ENCODE peak calls at places on chromosomes 7 and 10, in six cellular contexts. One of them, this sample, is unnamed.
A peak's percentile ranks its signal among the peaks of the same experiment; 100 is the strongest.

GRCh38 chr10:58755688-58756087 is 243.0 kb downstream of the BICC1 start:
- DNase-seq in K562: no peak
- DNase-seq in thoracic aorta: no peak
- DNase-seq in HCT116: no peak
- DNase-seq in A549: peak; percentile 62
- DNase-seq in AG09309: peak; percentile 64
- DNase-seq in this sample: peak; percentile 74

GRCh38 chr7:94169682-94170081 is 165.5 kb upstream of the BET1 start:
- DNase-seq in K562: no peak
- DNase-seq in thoracic aorta: no peak
- DNase-seq in HCT116: no peak
- DNase-seq in A549: no peak
- DNase-seq in AG09309: no peak
- DNase-seq in this sample: no peak

GRCh38 chr10:93160829-93161228 is 87.1 kb downstream of the CYP26A1 start:
- DNase-seq in K562: no peak
- DNase-seq in thoracic aorta: peak; percentile 8
- DNase-seq in HCT116: no peak
- DNase-seq in A549: no peak
- DNase-seq in AG09309: peak; percentile 86
- DNase-seq in this sample: no peak

GRCh38 chr10:9243861-9244515 is 1189.5 kb downstream of the GATA3 start:
- DNase-seq in K562: no peak
- DNase-seq in thoracic aorta: no peak
- DNase-seq in HCT116: no peak
- DNase-seq in A549: no peak
- DNase-seq in AG09309: no peak
- DNase-seq in this sample: no peak

GRCh38 chr10:103549349-103549685 is 55.8 kb downstream of the NEURL1 start:
- DNase-seq in K562: no peak
- DNase-seq in thoracic aorta: no peak
- DNase-seq in HCT116: no peak
- DNase-seq in A549: no peak
- DNase-seq in AG09309: no peak
- DNase-seq in this sample: no peak

GRCh38 chr7:133513608-133514007 is 260.7 kb downstream of the EXOC4 start:
- DNase-seq in K562: no peak
- DNase-seq in thoracic aorta: no peak
- DNase-seq in HCT116: no peak
- DNase-seq in A549: peak; percentile 16
- DNase-seq in AG09309: peak; percentile 10
- DNase-seq in this sample: no peak

GRCh38 chr7:82677493-82677892 is 233.9 kb upstream of the CACNA2D1 start:
- DNase-seq in K562: no peak
- DNase-seq in thoracic aorta: no peak
- DNase-seq in HCT116: no peak
- DNase-seq in A549: no peak
- DNase-seq in AG09309: no peak
- DNase-seq in this sample: no peak

GRCh38 chr7:123658023-123658422 is 2.4 kb downstream of the LMOD2 start:
- DNase-seq in K562: no peak
- DNase-seq in thoracic aorta: no peak
- DNase-seq in HCT116: no peak
- DNase-seq in A549: no peak
- DNase-seq in AG09309: no peak
- DNase-seq in this sample: no peak

GRCh38 chr7:12637819-12638592 is 49.4 kb upstream of the ARL4A start:
- DNase-seq in K562: no peak
- DNase-seq in thoracic aorta: no peak
- DNase-seq in HCT116: no peak
- DNase-seq in A549: no peak
- DNase-seq in AG09309: no peak
- DNase-seq in this sample: no peak

GRCh38 chr7:39413866-39414668 is 152.1 kb upstream of the YAE1 start:
- DNase-seq in K562: peak; percentile 25
- DNase-seq in thoracic aorta: no peak
- DNase-seq in HCT116: peak; percentile 26
- DNase-seq in A549: peak; percentile 49
- DNase-seq in AG09309: no peak
- DNase-seq in this sample: no peak

GRCh38 chr10:69861251-69862240 is 59.8 kb downstream of the COL13A1 start:
- DNase-seq in K562: no peak
- DNase-seq in thoracic aorta: no peak
- DNase-seq in HCT116: peak; percentile 94
- DNase-seq in A549: peak; percentile 59
- DNase-seq in AG09309: peak; percentile 73
- DNase-seq in this sample: peak; percentile 73

GRCh38 chr7:42543953-42544352 is 306.9 kb upstream of the GLI3 start:
- DNase-seq in K562: no peak
- DNase-seq in thoracic aorta: no peak
- DNase-seq in HCT116: no peak
- DNase-seq in A549: no peak
- DNase-seq in AG09309: no peak
- DNase-seq in this sample: no peak

GRCh38 chr7:74430961-74431466 is 22.7 kb upstream of the GTF2IRD1 start:
- DNase-seq in K562: no peak
- DNase-seq in thoracic aorta: no peak
- DNase-seq in HCT116: no peak
- DNase-seq in A549: no peak
- DNase-seq in AG09309: no peak
- DNase-seq in this sample: no peak

GRCh38 chr7:112080441-112080840 is 125.8 kb downstream of the DOCK4 start:
- DNase-seq in K562: no peak
- DNase-seq in thoracic aorta: no peak
- DNase-seq in HCT116: no peak
- DNase-seq in A549: peak; percentile 94
- DNase-seq in AG09309: peak; percentile 66
- DNase-seq in this sample: peak; percentile 97

DNA sequence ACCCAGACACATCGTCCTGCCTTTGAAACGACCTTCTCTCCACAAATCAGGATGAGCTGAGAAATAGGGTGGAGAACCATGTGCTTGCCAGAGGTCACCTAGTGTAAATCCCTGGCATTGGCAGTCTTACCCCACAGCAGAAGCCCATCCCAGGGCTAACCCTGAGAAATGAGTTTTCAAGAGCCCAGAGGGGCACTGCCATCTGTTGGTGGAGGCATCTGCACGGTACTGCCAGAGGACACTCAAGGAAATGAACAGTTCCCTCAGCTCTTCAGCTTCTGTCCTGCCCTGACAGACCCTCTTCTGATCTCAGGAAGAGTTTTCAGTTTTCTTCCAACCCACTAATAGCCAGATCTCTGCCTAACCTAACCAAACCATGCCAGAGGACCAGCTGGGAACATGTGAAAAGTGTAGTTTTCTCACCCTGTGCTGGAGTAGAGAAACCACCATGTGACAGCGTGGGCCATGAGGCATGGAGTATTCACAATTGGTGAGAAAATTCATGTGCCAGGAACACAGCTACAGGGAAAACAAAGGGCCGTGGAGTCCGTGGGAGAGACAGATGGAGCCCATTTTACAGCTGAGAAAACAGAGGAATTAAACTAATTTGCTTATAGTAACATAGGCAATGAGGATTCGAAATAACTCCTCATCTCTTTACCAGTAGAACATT is 37.7 kb upstream of the ITPRID1 start:
- DNase-seq in K562: no peak
- DNase-seq in thoracic aorta: no peak
- DNase-seq in HCT116: no peak
- DNase-seq in A549: peak; percentile 42
- DNase-seq in AG09309: no peak
- DNase-seq in this sample: no peak
- TF ChIP-seq CTCF in K562: no peak
- TF ChIP-seq CTCF in thoracic aorta: no peak
- TF ChIP-seq CTCF in HCT116: peak; percentile 31
- TF ChIP-seq CTCF in A549: peak; percentile 39
- TF ChIP-seq CTCF in AG09309: no peak
- TF ChIP-seq CTCF in this sample: peak; percentile 27

DNA sequence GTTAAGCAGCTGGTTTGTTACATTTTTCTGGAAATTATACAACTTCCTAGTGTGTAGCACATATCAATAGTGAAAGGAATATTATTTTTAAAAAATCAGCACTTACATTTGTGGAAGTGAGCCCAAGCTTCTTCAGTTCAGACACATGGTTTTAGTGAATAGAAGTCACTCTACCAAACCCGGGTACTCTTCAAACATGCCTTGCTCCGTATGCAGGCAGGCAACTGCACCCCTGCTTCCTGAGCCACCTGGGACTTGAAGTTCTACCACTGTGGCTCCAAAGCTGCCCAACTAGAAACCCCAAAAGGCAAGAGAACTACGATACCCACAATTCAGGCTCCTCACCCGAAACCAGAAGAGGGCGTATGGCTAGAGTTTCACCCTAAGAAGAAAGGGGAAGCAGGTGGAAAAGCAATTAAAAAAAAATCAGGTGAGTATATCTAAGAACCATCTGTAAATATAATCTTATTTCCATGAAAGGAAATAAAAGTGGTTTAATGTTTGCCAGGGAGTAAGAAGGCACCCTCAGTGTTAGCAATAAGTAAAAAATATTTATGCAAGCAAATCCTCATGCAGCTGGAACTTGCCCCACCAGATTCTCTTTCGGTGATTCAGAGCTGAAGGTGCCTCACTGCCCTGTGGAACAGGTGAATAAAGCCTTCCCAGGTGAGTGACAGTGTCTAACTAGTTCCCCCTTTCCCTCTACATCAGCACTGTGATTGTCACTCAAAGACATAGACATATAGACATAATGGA is at the start of gene MACC1:
- DNase-seq in K562: peak; percentile 60
- DNase-seq in thoracic aorta: no peak
- DNase-seq in HCT116: peak; percentile 93
- DNase-seq in A549: no peak
- DNase-seq in AG09309: no peak
- DNase-seq in this sample: no peak
- H3K4me3 ChIP-seq in K562: peak within 1 kb of the TSS; percentile 41
- H3K4me3 ChIP-seq in thoracic aorta: no peak within 1 kb of the TSS
- H3K4me3 ChIP-seq in HCT116: peak within 1 kb of the TSS; percentile 49
- H3K4me3 ChIP-seq in A549: no peak within 1 kb of the TSS
- H3K4me3 ChIP-seq in AG09309: no peak within 1 kb of the TSS
- H3K4me3 ChIP-seq in this sample: peak within 1 kb of the TSS; percentile 33

GRCh38 chr10:118775478-118775877 is 20.7 kb upstream of the CACUL1 start:
- DNase-seq in K562: no peak
- DNase-seq in thoracic aorta: no peak
- DNase-seq in HCT116: no peak
- DNase-seq in A549: no peak
- DNase-seq in AG09309: no peak
- DNase-seq in this sample: no peak
- TF ChIP-seq CTCF in K562: no peak
- TF ChIP-seq CTCF in thoracic aorta: no peak
- TF ChIP-seq CTCF in HCT116: peak; percentile 33
- TF ChIP-seq CTCF in A549: no peak
- TF ChIP-seq CTCF in AG09309: no peak
- TF ChIP-seq CTCF in this sample: peak; percentile 35

DNA sequence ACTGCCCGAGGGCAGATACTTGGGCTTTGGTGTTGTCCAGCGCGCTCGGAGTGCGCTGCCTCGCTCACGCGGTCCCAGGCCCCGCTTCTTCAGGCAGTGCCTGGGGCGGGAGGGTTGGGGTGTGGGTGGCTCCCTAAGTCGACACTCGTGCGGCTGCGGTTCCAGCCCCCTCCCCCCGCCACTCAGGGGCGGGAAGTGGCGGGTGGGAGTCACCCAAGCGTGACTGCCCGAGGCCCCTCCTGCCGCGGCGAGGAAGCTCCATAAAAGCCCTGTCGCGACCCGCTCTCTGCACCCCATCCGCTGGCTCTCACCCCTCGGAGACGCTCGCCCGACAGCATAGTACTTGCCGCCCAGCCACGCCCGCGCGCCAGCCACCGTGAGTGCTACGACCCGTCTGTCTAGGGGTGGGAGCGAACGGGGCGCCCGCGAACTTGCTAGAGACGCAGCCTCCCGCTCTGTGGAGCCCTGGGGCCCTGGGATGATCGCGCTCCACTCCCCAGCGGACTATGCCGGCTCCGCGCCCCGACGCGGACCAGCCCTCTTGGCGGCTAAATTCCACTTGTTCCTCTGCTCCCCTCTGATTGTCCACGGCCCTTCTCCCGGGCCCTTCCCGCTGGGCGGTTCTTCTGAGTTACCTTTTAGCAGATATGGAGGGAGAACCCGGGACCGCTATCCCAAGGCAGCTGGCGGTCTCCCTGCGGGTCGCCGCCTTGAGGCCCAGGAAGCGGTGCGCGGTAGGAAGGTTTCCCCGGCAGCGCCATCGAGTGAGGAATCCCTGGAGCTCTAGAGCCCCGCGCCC is at the start of gene NPY:
- DNase-seq in K562: no peak
- DNase-seq in thoracic aorta: no peak
- DNase-seq in HCT116: no peak
- DNase-seq in A549: no peak
- DNase-seq in AG09309: no peak
- DNase-seq in this sample: no peak
- H3K4me3 ChIP-seq in K562: no peak within 1 kb of the TSS
- H3K4me3 ChIP-seq in thoracic aorta: peak within 1 kb of the TSS; percentile 47
- H3K4me3 ChIP-seq in HCT116: no peak within 1 kb of the TSS
- H3K4me3 ChIP-seq in A549: peak within 1 kb of the TSS; percentile 38
- H3K4me3 ChIP-seq in AG09309: no peak within 1 kb of the TSS
- H3K4me3 ChIP-seq in this sample: no peak within 1 kb of the TSS

GRCh38 chr10:34826221-34826620 is 11.1 kb upstream of the PARD3 start:
- DNase-seq in K562: no peak
- DNase-seq in thoracic aorta: no peak
- DNase-seq in HCT116: peak; percentile 48
- DNase-seq in A549: no peak
- DNase-seq in AG09309: no peak
- DNase-seq in this sample: no peak
- TF ChIP-seq CTCF in K562: peak; percentile 9
- TF ChIP-seq CTCF in thoracic aorta: no peak
- TF ChIP-seq CTCF in HCT116: peak; percentile 56
- TF ChIP-seq CTCF in A549: no peak
- TF ChIP-seq CTCF in AG09309: no peak
- TF ChIP-seq CTCF in this sample: no peak

DNA sequence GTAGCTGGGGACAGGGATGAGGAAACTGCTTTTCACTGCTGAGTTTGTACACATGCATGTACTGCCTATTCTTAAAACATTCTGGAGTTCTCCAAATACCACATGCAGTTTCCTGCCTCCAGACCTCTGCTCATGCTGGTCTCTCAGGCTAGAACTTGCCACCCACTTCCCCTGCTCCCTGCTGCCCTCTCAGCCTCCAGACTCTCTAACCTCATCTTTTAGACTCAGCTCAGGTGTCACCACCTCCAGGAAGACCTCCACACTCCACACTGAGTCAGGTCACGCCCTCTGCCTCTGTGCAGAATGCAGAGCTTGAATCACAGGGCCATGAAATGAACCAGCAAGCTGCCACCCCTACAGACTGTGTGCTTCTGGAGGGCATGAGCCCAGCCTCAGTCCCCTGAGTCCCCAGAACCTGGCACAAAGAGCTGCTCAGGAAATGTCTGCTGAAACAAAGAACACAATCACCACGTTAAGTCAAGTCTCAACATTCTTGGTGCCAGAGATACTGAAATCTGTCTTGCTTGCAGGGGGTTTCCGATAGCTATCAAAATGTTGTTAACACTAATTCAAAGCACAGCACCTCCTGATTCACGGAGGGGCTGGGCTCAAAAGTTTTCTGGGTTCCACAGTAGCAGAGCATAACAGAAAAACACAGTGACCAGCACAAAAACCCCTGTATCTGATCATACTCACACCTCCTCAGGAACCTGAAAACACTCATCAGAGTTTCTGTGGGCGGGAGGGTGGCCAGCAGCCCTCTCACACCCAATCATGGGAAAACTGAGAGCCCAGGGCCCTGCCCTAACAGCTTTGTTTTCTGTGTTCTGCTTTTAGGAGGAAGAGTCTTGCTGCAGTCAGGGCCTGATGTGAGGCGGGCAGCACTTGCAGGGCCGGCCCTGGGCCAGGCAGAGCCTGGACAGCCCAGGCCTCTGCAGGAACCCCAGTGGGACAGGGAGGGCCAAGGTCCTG is 21.1 kb downstream of the FAM53B start:
- DNase-seq in K562: peak; percentile 37
- DNase-seq in thoracic aorta: no peak
- DNase-seq in HCT116: no peak
- DNase-seq in A549: no peak
- DNase-seq in AG09309: no peak
- DNase-seq in this sample: no peak
- H3K4me3 ChIP-seq in K562: no peak overlapping the region
- H3K4me3 ChIP-seq in thoracic aorta: no peak overlapping the region
- H3K4me3 ChIP-seq in HCT116: no peak overlapping the region
- H3K4me3 ChIP-seq in A549: no peak overlapping the region
- H3K4me3 ChIP-seq in AG09309: no peak overlapping the region
- H3K4me3 ChIP-seq in this sample: no peak overlapping the region

This sample was measured in epithelial cell of proximal tubule.